ENCODE peak calls at places on chromosomes 3 and 15, in six cellular contexts. One of them, this sample, is unnamed.

GRCh38 chr3:103075282-103075681 is 640.5 kb downstream of the ZPLD1 start:
- DNase-seq in NCI-H1694: no peak
- DNase-seq in C1 segment of cervical spinal cord: no peak
- DNase-seq in foreskin fibroblast: no peak
- DNase-seq in T-helper 1 cell: no peak
- DNase-seq in colonic mucosa: no peak
- DNase-seq in this sample: no peak

GRCh38 chr3:197792019-197792647 is 1.1 kb downstream of the LRCH3 start:
- DNase-seq in NCI-H1694: no peak
- DNase-seq in C1 segment of cervical spinal cord: no peak
- DNase-seq in foreskin fibroblast: no peak
- DNase-seq in T-helper 1 cell: peak
- DNase-seq in colonic mucosa: peak
- DNase-seq in this sample: no peak

GRCh38 chr3:64533565-64534317 is 154.1 kb downstream of the ADAMTS9 start:
- DNase-seq in NCI-H1694: peak
- DNase-seq in C1 segment of cervical spinal cord: peak
- DNase-seq in foreskin fibroblast: peak
- DNase-seq in T-helper 1 cell: peak
- DNase-seq in colonic mucosa: peak
- DNase-seq in this sample: peak

GRCh38 chr3:113097821-113098516 is 107.2 kb downstream of the GTPBP8 start:
- DNase-seq in NCI-H1694: no peak
- DNase-seq in C1 segment of cervical spinal cord: no peak
- DNase-seq in foreskin fibroblast: peak
- DNase-seq in T-helper 1 cell: no peak
- DNase-seq in colonic mucosa: no peak
- DNase-seq in this sample: no peak

GRCh38 chr15:63018639-63019038 is 23.9 kb upstream of the TPM1 start:
- DNase-seq in NCI-H1694: no peak
- DNase-seq in C1 segment of cervical spinal cord: no peak
- DNase-seq in foreskin fibroblast: no peak
- DNase-seq in T-helper 1 cell: no peak
- DNase-seq in colonic mucosa: no peak
- DNase-seq in this sample: no peak

GRCh38 chr3:197487911-197488391 is 67.8 kb downstream of the BDH1 start:
- DNase-seq in NCI-H1694: peak
- DNase-seq in C1 segment of cervical spinal cord: no peak
- DNase-seq in foreskin fibroblast: peak
- DNase-seq in T-helper 1 cell: no peak
- DNase-seq in colonic mucosa: no peak
- DNase-seq in this sample: no peak

GRCh38 chr3:136899622-136900158 is 37.7 kb downstream of the NCK1 start:
- DNase-seq in NCI-H1694: no peak
- DNase-seq in C1 segment of cervical spinal cord: no peak
- DNase-seq in foreskin fibroblast: no peak
- DNase-seq in T-helper 1 cell: no peak
- DNase-seq in colonic mucosa: no peak
- DNase-seq in this sample: no peak

GRCh38 chr3:128922804-128923459 is 43.5 kb downstream of the ACAD9 start:
- DNase-seq in NCI-H1694: no peak
- DNase-seq in C1 segment of cervical spinal cord: no peak
- DNase-seq in foreskin fibroblast: no peak
- DNase-seq in T-helper 1 cell: peak
- DNase-seq in colonic mucosa: no peak
- DNase-seq in this sample: peak

This sample was measured in mucosa of descending colon.